ENCODE peak calls at places on chromosome 7, in eight cellular contexts. O, K, A, S, T, Q, Y and X are unnamed samples.

GRCh38 chr7:2542011-2542923 is 13.1 kb downstream of the BRAT1 start:
- DNase-seq in O (no peak), K (no peak), A (no peak), S (no peak), T (no peak), Q (no peak), Y (no peak), X (no peak)

GRCh38 chr7:151018421-151019129 is 5.7 kb downstream of the ATG9B start:
- DNase-seq in O (peak; percentile 48), K (peak; percentile 31), A (no peak), S (peak; percentile 29), T (peak; percentile 95), Q (peak; percentile 27), Y (no peak), X (peak; percentile 37)

GRCh38 chr7:12111461-12112405 is 99.4 kb upstream of the TMEM106B start:
- DNase-seq in O (peak; percentile 68), K (peak; percentile 42), A (no peak), S (peak; percentile 12), T (no peak), Q (peak; percentile 33), Y (no peak), X (no peak)

GRCh38 chr7:568681-569035 is 49.0 kb upstream of the PDGFA start:
- DNase-seq in O (no peak), K (no peak), A (peak; percentile 50), S (no peak), T (no peak), Q (peak; percentile 82), Y (no peak), X (no peak)

GRCh38 chr7:143171697-143172096 is 11.5 kb upstream of the TAS2R39 start:
- DNase-seq in O (peak; percentile 56), K (no peak), A (no peak), S (no peak), T (no peak), Q (no peak), Y (no peak), X (peak; percentile 26)

GRCh38 chr7:94907026-94907419 is 371 bp upstream of the PPP1R9A start:
- DNase-seq in O (no peak), K (no peak), A (no peak), S (no peak), T (no peak), Q (no peak), Y (no peak), X (no peak)

GRCh38 chr7:26105206-26105605 is 46.8 kb upstream of the NFE2L3 start:
- DNase-seq in O (no peak), K (no peak), A (no peak), S (no peak), T (no peak), Q (no peak), Y (no peak), X (no peak)

GRCh38 chr7:123148813-123149212 is 51.0 kb downstream of the SLC13A1 start:
- DNase-seq in O (peak; percentile 2), K (no peak), A (no peak), S (no peak), T (no peak), Q (no peak), Y (no peak), X (no peak)

GRCh38 chr7:149885191-149886017 is 11.6 kb downstream of the ATP6V0E2 start:
- DNase-seq in O (no peak), K (no peak), A (no peak), S (no peak), T (no peak), Q (no peak), Y (no peak), X (no peak)

GRCh38 chr7:155009570-155010157 is 6.7 kb upstream of the PAXIP1 start:
- DNase-seq in O (peak; percentile 20), K (no peak), A (no peak), S (no peak), T (no peak), Q (no peak), Y (no peak), X (no peak)

GRCh38 chr7:1924185-1924817 is 254.2 kb downstream of the ELFN1 start:
- DNase-seq in O (no peak), K (no peak), A (no peak), S (no peak), T (no peak), Q (peak; percentile 42), Y (no peak), X (no peak)

GRCh38 chr7:18231854-18232253 is 204.2 kb upstream of the PRPS1L1 start:
- DNase-seq in O (no peak), K (no peak), A (no peak), S (no peak), T (no peak), Q (no peak), Y (no peak), X (no peak)

GRCh38 chr7:1676550-1677071 is 6.5 kb downstream of the ELFN1 start:
- DNase-seq in O (no peak), K (no peak), A (no peak), S (no peak), T (no peak), Q (no peak), Y (no peak), X (no peak)

GRCh38 chr7:45606050-45606449 is 31.9 kb downstream of the ADCY1 start:
- DNase-seq in O (no peak), K (no peak), A (no peak), S (no peak), T (no peak), Q (no peak), Y (no peak), X (no peak)

GRCh38 chr7:435518-436366 is 83.9 kb downstream of the PDGFA start:
- DNase-seq in O (peak; percentile 88), K (no peak), A (peak; percentile 70), S (no peak), T (no peak), Q (no peak), Y (no peak), X (peak; percentile 12)

GRCh38 chr7:30466266-30466665 is 12.3 kb downstream of the NOD1 start:
- DNase-seq in O (no peak), K (no peak), A (no peak), S (no peak), T (no peak), Q (peak; percentile 62), Y (no peak), X (no peak)

GRCh38 chr7:82044497-82045080 is 274.7 kb upstream of the HGF start:
- DNase-seq in O (peak; percentile 62), K (peak; percentile 28), A (no peak), S (peak; percentile 59), T (peak; percentile 58), Q (peak; percentile 78), Y (no peak), X (peak; percentile 45)

GRCh38 chr7:50981743-50982142 is 199.0 kb upstream of the GRB10 start:
- DNase-seq in O (no peak), K (no peak), A (no peak), S (no peak), T (no peak), Q (no peak), Y (no peak), X (no peak)

GRCh38 chr7:50214141-50214670 is 90.3 kb upstream of the IKZF1 start:
- DNase-seq in O (no peak), K (no peak), A (no peak), S (no peak), T (no peak), Q (no peak), Y (no peak), X (no peak)

GRCh38 chr7:125670926-125671572 is 741.4 kb upstream of the POT1 start:
- DNase-seq in O (peak; percentile 47), K (no peak), A (no peak), S (no peak), T (peak; percentile 17), Q (peak; percentile 58), Y (no peak), X (no peak)

GRCh38 chr7:17406756-17407155 is 108.3 kb downstream of the AHR start:
- DNase-seq in O (peak; percentile 3), K (no peak), A (no peak), S (peak; percentile 68), T (no peak), Q (no peak), Y (no peak), X (no peak)

GRCh38 chr7:155785536-155785935 is 26.7 kb downstream of the SHH start:
- DNase-seq in O (peak; percentile 14), K (no peak), A (no peak), S (no peak), T (no peak), Q (no peak), Y (no peak), X (no peak)

GRCh38 chr7:41942468-41943097 is 239.7 kb upstream of the INHBA start:
- DNase-seq in O (no peak), K (no peak), A (no peak), S (peak; percentile 60), T (no peak), Q (peak; percentile 15), Y (no peak), X (no peak)

GRCh38 chr7:1673581-1674102 is 3.6 kb downstream of the ELFN1 start:
- DNase-seq in O (no peak), K (peak; percentile 4), A (peak; percentile 9), S (no peak), T (no peak), Q (no peak), Y (no peak), X (no peak)

GRCh38 chr7:134434701-134435100 is 24.2 kb downstream of the AKR1B1 start:
- DNase-seq in O (no peak), K (no peak), A (no peak), S (no peak), T (no peak), Q (no peak), Y (no peak), X (no peak)

GRCh38 chr7:2452074-2452507 is 24.1 kb downstream of the GRIFIN start:
- DNase-seq in O (no peak), K (no peak), A (no peak), S (no peak), T (peak; percentile 61), Q (no peak), Y (no peak), X (no peak)

GRCh38 chr7:139741239-139741638 is 36.6 kb downstream of the HIPK2 start:
- DNase-seq in O (no peak), K (no peak), A (no peak), S (no peak), T (no peak), Q (no peak), Y (no peak), X (no peak)

GRCh38 chr7:6027806-6028365 is 3.3 kb upstream of the ANKRD61 start:
- DNase-seq in O (no peak), K (no peak), A (no peak), S (no peak), T (no peak), Q (no peak), Y (no peak), X (no peak)

GRCh38 chr7:47902013-47902412 is 46.3 kb downstream of the PKD1L1 start:
- DNase-seq in O (no peak), K (no peak), A (no peak), S (no peak), T (no peak), Q (no peak), Y (no peak), X (no peak)

GRCh38 chr7:149820622-149821190 is 17.5 kb upstream of the ZNF862 start:
- DNase-seq in O (no peak), K (no peak), A (peak; percentile 13), S (no peak), T (no peak), Q (no peak), Y (no peak), X (no peak)

GRCh38 chr7:117217121-117217520 is 105.7 kb downstream of the WNT2 start:
- DNase-seq in O (no peak), K (no peak), A (no peak), S (no peak), T (no peak), Q (no peak), Y (no peak), X (no peak)

GRCh38 chr7:31109751-31110150 is 57.6 kb downstream of the ADCYAP1R1 start:
- DNase-seq in O (no peak), K (no peak), A (no peak), S (no peak), T (no peak), Q (no peak), Y (no peak), X (no peak)

GRCh38 chr7:142088022-142088714 is 23.4 kb upstream of the MGAM2 start:
- DNase-seq in O (no peak), K (peak; percentile 13), A (no peak), S (no peak), T (no peak), Q (no peak), Y (no peak), X (peak; percentile 92)

GRCh38 chr7:141071260-141071854 is 2.5 kb upstream of the TMEM178B start:
- DNase-seq in O (peak; percentile 7), K (peak; percentile 80), A (peak; percentile 35), S (peak; percentile 62), T (peak; percentile 88), Q (no peak), Y (no peak), X (peak; percentile 78)